ENCODE peak calls at places on chromosomes 13 and 19, in six cellular contexts. K is frontal cortex; V is activated naive CD8-positive, alpha-beta T cell treated with anti-CD3 and anti-CD28 coated beads, Interleukin-2, amount 50 U/mL, for 24 hours; L is A172; N is activated CD4-positive, alpha-beta T cell treated with anti-CD3 and anti-CD28 coated beads, Interleukin-2, amount 10 ng/mL, durations not matched to agents 7 days and 5 days; B is astrocyte of the hippocampus. A is an unnamed sample.

GRCh38 chr13:100573121-100573520 is 15.5 kb downstream of the GGACT start:
- DNase-seq in K (no peak), V (peak), L (peak), N (peak), B (peak), A (peak)

GRCh38 chr13:26971990-26972888 is 199.4 kb downstream of the USP12 start:
- DNase-seq in K (no peak), V (peak), L (no peak), N (peak), B (peak), A (peak)

GRCh38 chr13:36074659-36075058 is 56.5 kb downstream of the DCLK1 start:
- DNase-seq in K (no peak), V (no peak), L (no peak), N (no peak), B (peak), A (no peak)

GRCh38 chr19:51726049-51726448 is 2.3 kb upstream of the HAS1 start:
- DNase-seq in K (peak), V (no peak), L (peak), N (no peak), B (peak), A (no peak)

GRCh38 chr19:12065100-12065538 is 588 bp downstream of the ZNF844 start:
- DNase-seq in K (peak), V (peak), L (no peak), N (peak), B (peak), A (no peak)

GRCh38 chr19:1624458-1624857 is 19.2 kb upstream of the UQCR11 start:
- DNase-seq in K (peak), V (peak), L (peak), N (peak), B (peak), A (peak)

GRCh38 chr13:28621439-28621838 is 37.5 kb upstream of the POMP start:
- DNase-seq in K (no peak), V (no peak), L (no peak), N (no peak), B (no peak), A (no peak)

GRCh38 chr19:29062486-29063435 is 150.2 kb downstream of the UQCRFS1 start:
- DNase-seq in K (no peak), V (no peak), L (no peak), N (no peak), B (no peak), A (no peak)

GRCh38 chr13:91406619-91407018 is 8.2 kb downstream of the GPC5 start:
- DNase-seq in K (no peak), V (peak), L (peak), N (peak), B (peak), A (peak)

GRCh38 chr13:47120284-47120683 is 223.4 kb upstream of the HTR2A start:
- DNase-seq in K (no peak), V (no peak), L (no peak), N (no peak), B (no peak), A (no peak)

GRCh38 chr13:111508902-111509509 is 188.6 kb downstream of the TEX29 start:
- DNase-seq in K (no peak), V (no peak), L (no peak), N (no peak), B (no peak), A (no peak)

GRCh38 chr13:25489238-25489637 is 117.5 kb downstream of the ATP8A2 start:
- DNase-seq in K (no peak), V (no peak), L (peak), N (no peak), B (no peak), A (no peak)

GRCh38 chr19:32895384-32895783 is 25.8 kb upstream of the SLC7A9 start:
- DNase-seq in K (no peak), V (no peak), L (no peak), N (no peak), B (no peak), A (no peak)

GRCh38 chr13:26563713-26564112 is 6.2 kb downstream of the WASF3 start:
- DNase-seq in K (no peak), V (no peak), L (no peak), N (no peak), B (no peak), A (no peak)

GRCh38 chr13:94267581-94267980 is 211.9 kb downstream of the DCT start:
- DNase-seq in K (no peak), V (no peak), L (no peak), N (no peak), B (no peak), A (no peak)

GRCh38 chr19:2775556-2776430 is 7.3 kb downstream of the SGTA start:
- DNase-seq in K (no peak), V (peak), L (peak), N (peak), B (peak), A (no peak)

GRCh38 chr13:48492123-48493075 is 40.5 kb downstream of the RCBTB2 start:
- DNase-seq in K (no peak), V (peak), L (no peak), N (peak), B (no peak), A (peak)

A was measured in OCI-LY7.